ENCODE peak calls at places on chromosomes 12 and 14, in seven cellular contexts. I is colonic mucosa, C is neuronal stem cell, H is T follicular helper cell, P is putamen, S is NCI-H146, E is RWPE1. B is an unnamed sample.

GRCh38 chr14:75982724-75983358 is 1.0 kb upstream of the TGFB3 start:
- DNase-seq in I (peak), C (no peak), H (no peak), P (peak), S (peak), E (peak), B (no peak)

GRCh38 chr12:11798856-11799530 is 149.5 kb downstream of the ETV6 start:
- DNase-seq in I (no peak), C (no peak), H (no peak), P (no peak), S (no peak), E (peak), B (no peak)

GRCh38 chr14:89060191-89060590 is 235.7 kb downstream of the TTC8 start:
- DNase-seq in I (no peak), C (no peak), H (no peak), P (no peak), S (no peak), E (no peak), B (no peak)

GRCh38 chr12:113063396-113064350 is 7.1 kb downstream of the DTX1 start:
- DNase-seq in I (no peak), C (no peak), H (no peak), P (no peak), S (no peak), E (no peak), B (peak)

GRCh38 chr12:50614167-50614762 is 109.5 kb downstream of the DIP2B start:
- DNase-seq in I (no peak), C (no peak), H (no peak), P (no peak), S (no peak), E (peak), B (no peak)

GRCh38 chr12:106954462-106955376 is 988 bp upstream of the TMEM263 start:
- DNase-seq in I (peak), C (no peak), H (peak), P (peak), S (peak), E (no peak), B (peak)

GRCh38 chr12:53338916-53339315 is 2.8 kb upstream of the SP7 start:
- DNase-seq in I (no peak), C (no peak), H (no peak), P (no peak), S (no peak), E (no peak), B (no peak)

GRCh38 chr12:107459649-107460048 is 225.9 kb upstream of the PWP1 start:
- DNase-seq in I (no peak), C (no peak), H (no peak), P (no peak), S (peak), E (no peak), B (no peak)

GRCh38 chr12:61706783-61707182 is 553.4 kb upstream of the USP15 start:
- DNase-seq in I (no peak), C (no peak), H (no peak), P (no peak), S (no peak), E (no peak), B (no peak)